ENCODE peak calls at places on chromosomes 6 and 20, in four cellular contexts. D, G, J and F are unnamed samples.

GRCh38 chr6:29528988-29529560 is 30.5 kb downstream of the UBD start:
- DNase-seq in D (no peak), G (no peak), J (no peak), F (no peak)

GRCh38 chr6:72865467-72865866 is 243.6 kb downstream of the KCNQ5 start:
- DNase-seq in D (no peak), G (no peak), J (no peak), F (no peak)

GRCh38 chr20:5933802-5934436 is 16.4 kb downstream of the TRMT6 start:
- DNase-seq in D (no peak), G (no peak), J (no peak), F (no peak)

GRCh38 chr6:36141961-36142360 is 11.6 kb downstream of the MAPK13 start:
- DNase-seq in D (no peak), G (no peak), J (no peak), F (no peak)

GRCh38 chr6:164102701-164103100 is 688.2 kb downstream of the QKI start:
- DNase-seq in D (peak), G (no peak), J (no peak), F (no peak)

GRCh38 chr6:19851273-19852089 is 14.3 kb downstream of the ID4 start:
- DNase-seq in D (peak), G (no peak), J (peak), F (peak)

GRCh38 chr20:50387996-50388332 is 122.2 kb upstream of the PTPN1 start:
- DNase-seq in D (no peak), G (no peak), J (no peak), F (no peak)

GRCh38 chr20:36336838-36337478 is 30.8 kb downstream of the DLGAP4 start:
- DNase-seq in D (no peak), G (no peak), J (no peak), F (no peak)

GRCh38 chr6:24910331-24910849 is 25.4 kb downstream of the RIPOR2 start:
- DNase-seq in D (no peak), G (no peak), J (no peak), F (no peak)

GRCh38 chr20:31718952-31719643 is 3.6 kb downstream of the BCL2L1 start:
- DNase-seq in D (no peak), G (no peak), J (no peak), F (no peak)

GRCh38 chr6:54179152-54179551 is 67.9 kb downstream of the MLIP start:
- DNase-seq in D (no peak), G (no peak), J (no peak), F (no peak)

GRCh38 chr6:126112171-126112632 is 125.9 kb downstream of the TRMT11 start:
- DNase-seq in D (no peak), G (no peak), J (peak), F (no peak)

GRCh38 chr20:53032021-53033001 is 60.2 kb downstream of the TSHZ2 start:
- DNase-seq in D (no peak), G (no peak), J (no peak), F (peak)

GRCh38 chr6:78810698-78811097 is 56.7 kb upstream of the IRAK1BP1 start:
- DNase-seq in D (no peak), G (no peak), J (no peak), F (no peak)

GRCh38 chr20:60630609-60631008 is 621.5 kb upstream of the CDH4 start:
- DNase-seq in D (peak), G (no peak), J (no peak), F (peak)

GRCh38 chr6:43297644-43298564 is at the start of gene SLC22A7:
- DNase-seq in D (no peak), G (no peak), J (no peak), F (no peak)

GRCh38 chr20:63766695-63767426 is 27.3 kb downstream of the SLC2A4RG start:
- DNase-seq in D (no peak), G (no peak), J (no peak), F (no peak)

GRCh38 chr20:36085686-36086267 is 68.8 kb upstream of the EPB41L1 start:
- DNase-seq in D (no peak), G (no peak), J (no peak), F (peak)

GRCh38 chr6:21437583-21437982 is 156.0 kb upstream of the SOX4 start:
- DNase-seq in D (no peak), G (no peak), J (peak), F (peak)

GRCh38 chr6:123276439-123277045 is 280.5 kb downstream of the CLVS2 start:
- DNase-seq in D (no peak), G (no peak), J (peak), F (no peak)

GRCh38 chr6:110398778-110399177 is 16.6 kb downstream of the DDO start:
- DNase-seq in D (no peak), G (no peak), J (no peak), F (no peak)

GRCh38 chr6:31652925-31653724 is 664 bp upstream of the BAG6 start:
- DNase-seq in D (peak), G (no peak), J (no peak), F (no peak)